ENCODE peak calls at places on chromosomes 6 and 20, in five cellular contexts. One of them, this sample, is unnamed.

GRCh38 chr20:13221313-13221672 is 219 bp downstream of the ISM1 start:
- DNase-seq in mammary epithelial cell: no peak
- DNase-seq in IMR-90: no peak
- DNase-seq in keratinocyte: no peak
- DNase-seq in ascending aorta: no peak
- DNase-seq in this sample: no peak

GRCh38 chr6:3918474-3918873 is 69.3 kb downstream of the FAM50B start:
- DNase-seq in mammary epithelial cell: no peak
- DNase-seq in IMR-90: no peak
- DNase-seq in keratinocyte: no peak
- DNase-seq in ascending aorta: no peak
- DNase-seq in this sample: no peak

GRCh38 chr6:56793938-56794337 is 151.2 kb upstream of the DST start:
- DNase-seq in mammary epithelial cell: no peak
- DNase-seq in IMR-90: no peak
- DNase-seq in keratinocyte: no peak
- DNase-seq in ascending aorta: no peak
- DNase-seq in this sample: no peak

GRCh38 chr6:43769526-43770416 is at the start of gene VEGFA:
- DNase-seq in mammary epithelial cell: peak; percentile 84
- DNase-seq in IMR-90: peak; percentile 90
- DNase-seq in keratinocyte: peak; percentile 52
- DNase-seq in ascending aorta: peak; percentile 93
- DNase-seq in this sample: peak; percentile 82

GRCh38 chr6:14784596-14785360 is 461.1 kb upstream of the JARID2 start:
- DNase-seq in mammary epithelial cell: no peak
- DNase-seq in IMR-90: no peak
- DNase-seq in keratinocyte: no peak
- DNase-seq in ascending aorta: no peak
- DNase-seq in this sample: no peak

GRCh38 chr6:126118058-126118759 is 131.9 kb downstream of the TRMT11 start:
- DNase-seq in mammary epithelial cell: no peak
- DNase-seq in IMR-90: peak; percentile 31
- DNase-seq in keratinocyte: no peak
- DNase-seq in ascending aorta: no peak
- DNase-seq in this sample: no peak

GRCh38 chr6:136982928-136983327 is 60.8 kb downstream of the SLC35D3 start:
- DNase-seq in mammary epithelial cell: peak; percentile 16
- DNase-seq in IMR-90: no peak
- DNase-seq in keratinocyte: no peak
- DNase-seq in ascending aorta: no peak
- DNase-seq in this sample: no peak

GRCh38 chr20:32024683-32025295 is 14.6 kb downstream of the CCM2L start:
- DNase-seq in mammary epithelial cell: no peak
- DNase-seq in IMR-90: no peak
- DNase-seq in keratinocyte: no peak
- DNase-seq in ascending aorta: no peak
- DNase-seq in this sample: no peak

GRCh38 chr6:77910826-77911225 is 258.0 kb downstream of the MEI4 start:
- DNase-seq in mammary epithelial cell: peak; percentile 21
- DNase-seq in IMR-90: no peak
- DNase-seq in keratinocyte: no peak
- DNase-seq in ascending aorta: no peak
- DNase-seq in this sample: no peak

GRCh38 chr20:34536798-34537394 is 20.7 kb downstream of the DYNLRB1 start:
- DNase-seq in mammary epithelial cell: no peak
- DNase-seq in IMR-90: no peak
- DNase-seq in keratinocyte: no peak
- DNase-seq in ascending aorta: no peak
- DNase-seq in this sample: peak; percentile 28

GRCh38 chr6:15620616-15621015 is 42.2 kb downstream of the DTNBP1 start:
- DNase-seq in mammary epithelial cell: no peak
- DNase-seq in IMR-90: no peak
- DNase-seq in keratinocyte: no peak
- DNase-seq in ascending aorta: no peak
- DNase-seq in this sample: no peak

GRCh38 chr6:147203311-147204059 is 732 bp upstream of the STXBP5 start:
- DNase-seq in mammary epithelial cell: peak; percentile 81
- DNase-seq in IMR-90: peak; percentile 76
- DNase-seq in keratinocyte: no peak
- DNase-seq in ascending aorta: peak; percentile 83
- DNase-seq in this sample: peak; percentile 67

GRCh38 chr20:36153754-36154695 is 515 bp upstream of the EPB41L1 start:
- DNase-seq in mammary epithelial cell: peak; percentile 51
- DNase-seq in IMR-90: peak; percentile 59
- DNase-seq in keratinocyte: no peak
- DNase-seq in ascending aorta: peak; percentile 91
- DNase-seq in this sample: no peak

GRCh38 chr20:33431797-33432381 is 11.7 kb downstream of the SNTA1 start:
- DNase-seq in mammary epithelial cell: no peak
- DNase-seq in IMR-90: no peak
- DNase-seq in keratinocyte: no peak
- DNase-seq in ascending aorta: no peak
- DNase-seq in this sample: no peak

GRCh38 chr20:52945862-52946522 is 26.2 kb upstream of the TSHZ2 start:
- DNase-seq in mammary epithelial cell: peak; percentile 76
- DNase-seq in IMR-90: no peak
- DNase-seq in keratinocyte: no peak
- DNase-seq in ascending aorta: no peak
- DNase-seq in this sample: no peak

GRCh38 chr6:106163446-106163965 is 77.4 kb downstream of the PRDM1 start:
- DNase-seq in mammary epithelial cell: no peak
- DNase-seq in IMR-90: peak; percentile 76
- DNase-seq in keratinocyte: no peak
- DNase-seq in ascending aorta: peak; percentile 68
- DNase-seq in this sample: no peak

GRCh38 chr6:128492386-128492785 is 28.0 kb downstream of the PTPRK start:
- DNase-seq in mammary epithelial cell: peak; percentile 55
- DNase-seq in IMR-90: peak; percentile 90
- DNase-seq in keratinocyte: no peak
- DNase-seq in ascending aorta: no peak
- DNase-seq in this sample: no peak

GRCh38 chr20:17570347-17571152 is 675 bp downstream of the DSTN start:
- DNase-seq in mammary epithelial cell: peak; percentile 51
- DNase-seq in IMR-90: peak; percentile 33
- DNase-seq in keratinocyte: no peak
- DNase-seq in ascending aorta: peak; percentile 78
- DNase-seq in this sample: peak; percentile 22

GRCh38 chr20:56359212-56360132 is 698 bp downstream of the FAM210B start:
- DNase-seq in mammary epithelial cell: peak; percentile 75
- DNase-seq in IMR-90: peak; percentile 73
- DNase-seq in keratinocyte: peak; percentile 26
- DNase-seq in ascending aorta: peak; percentile 69
- DNase-seq in this sample: peak; percentile 5

GRCh38 chr20:59605691-59606364 is 1.5 kb downstream of the PHACTR3 start:
- DNase-seq in mammary epithelial cell: no peak
- DNase-seq in IMR-90: no peak
- DNase-seq in keratinocyte: no peak
- DNase-seq in ascending aorta: no peak
- DNase-seq in this sample: no peak

GRCh38 chr20:47244451-47244850 is 112.0 kb downstream of the ZMYND8 start:
- DNase-seq in mammary epithelial cell: peak; percentile 46
- DNase-seq in IMR-90: no peak
- DNase-seq in keratinocyte: no peak
- DNase-seq in ascending aorta: no peak
- DNase-seq in this sample: no peak

GRCh38 chr6:43771858-43772570 is 2.0 kb downstream of the VEGFA start:
- DNase-seq in mammary epithelial cell: peak; percentile 62
- DNase-seq in IMR-90: no peak
- DNase-seq in keratinocyte: no peak
- DNase-seq in ascending aorta: peak; percentile 89
- DNase-seq in this sample: no peak

GRCh38 chr20:14643146-14643545 is 305.7 kb upstream of the FLRT3 start:
- DNase-seq in mammary epithelial cell: no peak
- DNase-seq in IMR-90: no peak
- DNase-seq in keratinocyte: no peak
- DNase-seq in ascending aorta: no peak
- DNase-seq in this sample: no peak

DNA sequence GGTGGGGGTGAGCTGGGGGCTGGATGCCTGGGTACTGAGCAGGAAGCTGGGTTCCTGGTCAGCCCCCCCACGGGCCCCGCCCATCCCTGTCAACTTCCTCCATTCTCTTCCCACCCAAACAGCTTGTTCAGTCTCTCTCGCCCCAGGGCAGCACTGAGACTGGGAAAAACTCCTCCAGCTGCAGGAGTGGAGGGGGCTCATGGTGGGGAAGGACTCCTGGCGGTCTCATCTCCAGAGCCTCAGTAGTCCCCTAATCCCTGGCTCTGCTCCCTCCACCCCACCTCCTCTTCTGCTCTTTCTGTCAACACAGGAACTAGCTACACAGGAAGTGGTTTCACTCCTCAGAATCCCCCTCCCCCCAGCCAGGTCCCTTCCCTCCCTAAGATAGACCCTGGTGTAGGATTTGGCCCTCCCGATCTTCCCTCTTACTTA is at the start of gene GPSM3:
- DNase-seq in mammary epithelial cell: no peak
- DNase-seq in IMR-90: peak; percentile 36
- DNase-seq in keratinocyte: no peak
- DNase-seq in ascending aorta: no peak
- DNase-seq in this sample: peak; percentile 68
- H3K27ac ChIP-seq in mammary epithelial cell: no peak within 1 kb of the TSS
- H3K27ac ChIP-seq in IMR-90: peak within 1 kb of the TSS; percentile 92
- H3K27ac ChIP-seq in keratinocyte: peak within 1 kb of the TSS; percentile 49
- H3K27ac ChIP-seq in ascending aorta: peak within 1 kb of the TSS; percentile 99
- H3K27ac ChIP-seq in this sample: peak within 1 kb of the TSS; percentile 85

GRCh38 chr6:17968876-17969275 is 18.6 kb downstream of the KIF13A start:
- DNase-seq in mammary epithelial cell: no peak
- DNase-seq in IMR-90: no peak
- DNase-seq in keratinocyte: no peak
- DNase-seq in ascending aorta: no peak
- DNase-seq in this sample: no peak

GRCh38 chr6:17972074-17972966 is 15.1 kb downstream of the KIF13A start:
- DNase-seq in mammary epithelial cell: no peak
- DNase-seq in IMR-90: no peak
- DNase-seq in keratinocyte: no peak
- DNase-seq in ascending aorta: no peak
- DNase-seq in this sample: no peak

GRCh38 chr6:17971128-17972073 is 16.0 kb downstream of the KIF13A start:
- DNase-seq in mammary epithelial cell: peak; percentile 66
- DNase-seq in IMR-90: peak; percentile 77
- DNase-seq in keratinocyte: no peak
- DNase-seq in ascending aorta: peak; percentile 78
- DNase-seq in this sample: no peak

GRCh38 chr6:17974570-17975368 is 12.7 kb downstream of the KIF13A start:
- DNase-seq in mammary epithelial cell: no peak
- DNase-seq in IMR-90: no peak
- DNase-seq in keratinocyte: no peak
- DNase-seq in ascending aorta: no peak
- DNase-seq in this sample: no peak

GRCh38 chr6:17972978-17973622 is 14.3 kb downstream of the KIF13A start:
- DNase-seq in mammary epithelial cell: no peak
- DNase-seq in IMR-90: no peak
- DNase-seq in keratinocyte: no peak
- DNase-seq in ascending aorta: no peak
- DNase-seq in this sample: no peak
- H3K27ac ChIP-seq in mammary epithelial cell: no peak overlapping the region
- H3K27ac ChIP-seq in IMR-90: no peak overlapping the region
- H3K27ac ChIP-seq in keratinocyte: peak overlapping the region; percentile 77
- H3K27ac ChIP-seq in ascending aorta: peak overlapping the region; percentile 35
- H3K27ac ChIP-seq in this sample: no peak overlapping the region

DNA sequence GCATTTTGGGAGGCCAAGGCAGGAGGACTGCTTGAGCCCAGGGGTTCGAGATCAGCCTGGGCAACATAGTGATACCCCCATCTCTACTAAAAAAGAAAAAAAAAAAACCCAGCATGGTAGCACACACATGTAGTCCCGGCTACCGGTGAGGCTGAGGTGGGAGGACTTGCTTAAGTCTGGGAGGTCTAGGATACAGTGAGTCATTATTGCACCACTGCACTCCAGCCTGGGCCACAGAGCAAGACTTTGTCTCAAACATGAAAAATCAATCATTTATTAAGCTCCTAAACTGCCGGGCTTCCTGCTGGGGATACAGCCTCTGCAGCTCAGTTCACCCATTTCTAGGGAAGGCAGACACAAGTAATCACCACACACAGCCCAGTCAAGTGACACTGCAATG is 7.3 kb upstream of the USP45 start:
- DNase-seq in mammary epithelial cell: peak; percentile 27
- DNase-seq in IMR-90: peak; percentile 71
- DNase-seq in keratinocyte: no peak
- DNase-seq in ascending aorta: no peak
- DNase-seq in this sample: no peak
- H3K27ac ChIP-seq in mammary epithelial cell: no peak overlapping the region
- H3K27ac ChIP-seq in IMR-90: no peak overlapping the region
- H3K27ac ChIP-seq in keratinocyte: no peak overlapping the region
- H3K27ac ChIP-seq in ascending aorta: peak overlapping the region; percentile 94
- H3K27ac ChIP-seq in this sample: no peak overlapping the region

DNA sequence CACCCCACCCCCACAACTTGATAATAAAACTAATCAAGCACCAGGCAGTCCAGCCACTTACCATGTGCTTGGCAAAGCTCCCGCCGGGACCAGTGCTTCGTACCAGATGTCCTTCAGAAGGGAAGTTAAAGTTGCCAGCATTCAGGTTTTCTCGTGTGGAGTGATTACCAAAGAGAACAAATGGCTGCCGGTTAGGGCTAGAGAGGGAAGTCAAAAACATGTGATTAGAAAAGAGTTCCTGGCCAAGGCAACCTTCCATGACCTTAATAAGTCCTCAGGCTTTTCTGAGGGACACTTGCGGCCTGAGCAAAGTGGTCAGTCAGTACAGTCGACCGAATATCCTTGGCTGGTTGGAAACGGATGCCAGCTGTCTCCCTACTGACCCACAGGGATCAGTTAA is 67.0 kb downstream of the DNAAF9 start:
- DNase-seq in mammary epithelial cell: no peak
- DNase-seq in IMR-90: no peak
- DNase-seq in keratinocyte: no peak
- DNase-seq in ascending aorta: peak; percentile 67
- DNase-seq in this sample: no peak
- H3K27ac ChIP-seq in mammary epithelial cell: no peak overlapping the region
- H3K27ac ChIP-seq in IMR-90: no peak overlapping the region
- H3K27ac ChIP-seq in keratinocyte: no peak overlapping the region
- H3K27ac ChIP-seq in ascending aorta: no peak overlapping the region
- H3K27ac ChIP-seq in this sample: no peak overlapping the region

DNA sequence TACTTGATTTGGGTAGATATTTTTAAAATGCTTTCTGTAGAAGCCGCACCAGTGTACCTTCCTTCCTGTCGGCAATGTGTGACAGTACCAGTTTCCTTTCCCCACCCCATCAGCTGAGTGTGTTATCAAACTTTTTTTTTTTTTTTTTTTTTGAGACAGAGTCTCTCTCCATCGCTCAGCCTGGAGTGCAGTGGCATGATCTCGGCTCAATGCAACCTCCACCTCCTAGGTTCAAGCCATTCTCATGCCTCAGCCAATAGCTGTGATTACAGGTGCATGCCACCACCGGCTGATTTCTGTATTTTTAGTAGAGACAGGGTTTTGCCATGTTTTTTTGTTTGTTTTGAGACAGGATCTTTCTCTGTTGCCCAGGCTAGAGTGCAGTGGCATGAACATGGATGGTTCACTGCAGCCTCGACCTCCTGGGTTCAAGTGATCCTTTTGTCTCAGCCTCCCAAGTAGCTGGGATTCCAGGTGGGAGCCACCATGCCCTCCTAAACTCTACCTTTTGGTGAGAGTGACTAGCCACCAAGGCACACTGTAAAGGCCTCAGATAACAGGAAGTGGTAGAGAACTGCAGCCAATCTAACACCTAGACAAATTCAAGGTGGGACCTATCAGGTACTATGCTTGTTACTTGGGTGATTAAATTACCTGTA is 26.5 kb upstream of the ZBTB22 start:
- DNase-seq in mammary epithelial cell: no peak
- DNase-seq in IMR-90: no peak
- DNase-seq in keratinocyte: no peak
- DNase-seq in ascending aorta: no peak
- DNase-seq in this sample: peak; percentile 63
- H3K27ac ChIP-seq in mammary epithelial cell: no peak overlapping the region
- H3K27ac ChIP-seq in IMR-90: no peak overlapping the region
- H3K27ac ChIP-seq in keratinocyte: no peak overlapping the region
- H3K27ac ChIP-seq in ascending aorta: no peak overlapping the region
- H3K27ac ChIP-seq in this sample: peak overlapping the region; percentile 77

This sample was measured in CD8-positive, alpha-beta memory T cell.